ENCODE peak calls at places on chromosomes 16 and 17, in eight cellular contexts. C is K562; A is NCI-H1105; O is HTR-8/SVneo; M is stimulated activated CD4-positive, alpha-beta T cell treated with anti-CD3 and anti-CD28 coated beads, Interleukin-2, amount 100 ng/mL, for 48 hours; G is naive thymus-derived CD4-positive, alpha-beta T cell; K is breast epithelium; V is NCI-H460. Z is an unnamed sample.

GRCh38 chr17:13030459-13031305 is 12.9 kb upstream of the ELAC2 start:
- DNase-seq in K (no peak), M (peak), A (peak), C (peak), G (peak), O (peak), V (peak), Z (no peak)

GRCh38 chr16:4601317-4602186 is 13.1 kb downstream of the UBALD1 start:
- DNase-seq in V (no peak), M (no peak), C (no peak), K (peak), O (no peak), A (peak), G (no peak), Z (peak)

GRCh38 chr16:30839523-30840227 is 52.7 kb upstream of the ZNF629 start:
- DNase-seq in G (no peak), M (no peak), A (no peak), C (no peak), V (no peak), O (no peak), K (no peak), Z (no peak)

GRCh38 chr16:51994597-51994996 is 552.3 kb downstream of the TOX3 start:
- DNase-seq in C (no peak), V (no peak), A (peak), K (peak), G (no peak), M (no peak), O (no peak), Z (peak)

GRCh38 chr16:20868890-20869289 is 31.3 kb downstream of the DCUN1D3 start:
- DNase-seq in K (no peak), M (no peak), G (no peak), A (no peak), O (no peak), V (no peak), C (no peak), Z (peak)

GRCh38 chr16:1042076-1042744 is 30.3 kb upstream of the SSTR5 start:
- DNase-seq in M (no peak), V (no peak), K (no peak), G (no peak), O (no peak), C (no peak), A (no peak), Z (no peak)

GRCh38 chr16:66315210-66315825 is 51.2 kb upstream of the CDH5 start:
- DNase-seq in C (peak), K (peak), A (peak), O (peak), G (peak), V (peak), M (peak), Z (peak)

GRCh38 chr16:84557504-84557903 is 53.0 kb upstream of the MEAK7 start:
- DNase-seq in G (no peak), O (no peak), M (no peak), V (no peak), C (no peak), A (no peak), K (no peak), Z (no peak)

GRCh38 chr17:7476474-7476873 is 3.0 kb downstream of the ZBTB4 start:
- DNase-seq in V (no peak), G (no peak), A (no peak), C (peak), K (peak), M (no peak), O (peak), Z (no peak)